ENCODE peak calls at places on chromosome 16, in five cellular contexts. Q, C, W, O and F are unnamed samples.

GRCh38 chr16:13425840-13426239 is 494.1 kb upstream of the ERCC4 start:
- DNase-seq in C (no peak), Q (no peak), W (no peak), O (no peak), F (no peak)

GRCh38 chr16:66262253-66263167 is 104.0 kb upstream of the CDH5 start:
- DNase-seq in W (no peak), O (no peak), Q (no peak), C (no peak), F (no peak)

GRCh38 chr16:20847577-20847976 is 41.2 kb downstream of the REXO5 start:
- DNase-seq in Q (no peak), C (no peak), O (no peak), W (no peak), F (no peak)

GRCh38 chr16:23082161-23082788 is 67.0 kb downstream of the USP31 start:
- DNase-seq in O (no peak), Q (no peak), C (no peak), W (no peak), F (no peak)

GRCh38 chr16:10828851-10829331 is 10.3 kb upstream of the TVP23A start:
- DNase-seq in C (peak; percentile 78), O (no peak), W (no peak), Q (no peak), F (peak; percentile 70)

GRCh38 chr16:77971306-77972131 is 50.8 kb upstream of the CLEC3A start:
- DNase-seq in W (peak; percentile 94), Q (peak; percentile 70), O (peak; percentile 55), C (peak; percentile 11), F (peak; percentile 58)

GRCh38 chr16:73713817-73714495 is 582.7 kb upstream of the PSMD7 start:
- DNase-seq in W (peak; percentile 45), Q (no peak), C (no peak), O (no peak), F (no peak)

GRCh38 chr16:30755955-30756780 is 5.7 kb downstream of the CFAP119 start:
- DNase-seq in O (no peak), Q (no peak), W (no peak), C (no peak), F (no peak)

GRCh38 chr16:72013389-72013788 is 4.8 kb downstream of the DHODH start:
- DNase-seq in O (no peak), Q (no peak), W (no peak), C (no peak), F (peak; percentile 35)